ENCODE peak calls at places on chromosomes 6 and 20, in four cellular contexts. R, I, U and Z are unnamed samples.
A peak's percentile ranks its signal among the peaks of the same experiment; 100 is the strongest.

GRCh38 chr20:3887870-3888614 is 1.1 kb upstream of the PANK2 start:
- DNase-seq in U (no peak), I (no peak), R (no peak), Z (no peak)

GRCh38 chr20:57600324-57601210 is 19.7 kb downstream of the ZBP1 start:
- DNase-seq in U (no peak), R (no peak), I (no peak), Z (no peak)

GRCh38 chr6:81608776-81609175 is 143.7 kb downstream of the TENT5A start:
- DNase-seq in U (no peak), R (no peak), I (no peak), Z (no peak)

GRCh38 chr20:37695684-37696342 is 2.0 kb downstream of the CTNNBL1 start:
- DNase-seq in R (no peak), U (no peak), I (no peak), Z (no peak)

GRCh38 chr6:71012871-71013456 is 56.1 kb upstream of the B3GAT2 start:
- DNase-seq in R (peak; percentile 56), U (peak; percentile 12), I (peak; percentile 57), Z (peak; percentile 57)

GRCh38 chr20:38706482-38706881 is 17.8 kb upstream of the SLC32A1 start:
- DNase-seq in U (no peak), R (peak; percentile 81), I (no peak), Z (no peak)

GRCh38 chr6:16130437-16130891 is 1.6 kb downstream of the MYLIP start:
- DNase-seq in U (no peak), R (no peak), I (no peak), Z (no peak)

GRCh38 chr20:13340088-13340487 is 119.0 kb downstream of the ISM1 start:
- DNase-seq in I (no peak), R (no peak), U (no peak), Z (no peak)

GRCh38 chr6:43150051-43150751 is 20.9 kb upstream of the SRF start:
- DNase-seq in U (no peak), R (no peak), I (no peak), Z (peak; percentile 87)

GRCh38 chr6:82863771-82864170 is 201.9 kb downstream of the UBE3D start:
- DNase-seq in R (no peak), U (no peak), I (no peak), Z (no peak)

GRCh38 chr6:7300890-7301289 is 12.1 kb downstream of the SSR1 start:
- DNase-seq in R (no peak), I (peak; percentile 20), U (no peak), Z (no peak)
- TF ChIP-seq ZBTB33 in R (no peak), I (no peak), U (no peak), Z (no peak)

GRCh38 chr6:113486172-113486571 is 371.0 kb upstream of the MARCKS start:
- DNase-seq in U (no peak), R (no peak), I (no peak), Z (no peak)
- TF ChIP-seq NFIC in U (no peak), R (no peak), I (no peak), Z (no peak)

DNA sequence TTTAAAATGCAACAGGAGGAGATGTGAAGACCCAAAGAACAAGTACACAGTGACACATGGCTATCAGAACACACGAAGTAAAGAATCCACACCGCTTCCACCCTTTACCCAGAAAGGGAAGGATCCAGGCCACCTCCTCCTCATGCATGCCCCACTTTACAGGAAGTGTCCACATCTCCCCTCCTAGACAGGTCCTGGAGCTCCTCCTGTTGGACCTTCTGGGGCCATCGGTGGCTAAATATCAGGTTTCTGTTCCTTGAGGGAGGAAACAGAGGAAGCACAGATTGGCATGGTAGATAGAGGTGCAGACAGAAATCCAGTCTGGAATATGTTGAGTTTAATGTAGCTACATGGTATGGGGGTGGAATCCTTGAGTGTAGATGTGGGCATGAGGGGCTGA is 10.9 kb downstream of the NINL start:
- DNase-seq in U (no peak), I (peak; percentile 9), R (peak; percentile 46), Z (peak; percentile 63)
- TF ChIP-seq ZBTB33 in U (no peak), I (no peak), R (no peak), Z (peak; percentile 15)

GRCh38 chr6:100904316-100904715 is 23.2 kb upstream of the ASCC3 start:
- DNase-seq in I (no peak), U (no peak), R (no peak), Z (no peak)
- TF ChIP-seq NFIC in I (no peak), U (no peak), R (no peak), Z (no peak)

DNA sequence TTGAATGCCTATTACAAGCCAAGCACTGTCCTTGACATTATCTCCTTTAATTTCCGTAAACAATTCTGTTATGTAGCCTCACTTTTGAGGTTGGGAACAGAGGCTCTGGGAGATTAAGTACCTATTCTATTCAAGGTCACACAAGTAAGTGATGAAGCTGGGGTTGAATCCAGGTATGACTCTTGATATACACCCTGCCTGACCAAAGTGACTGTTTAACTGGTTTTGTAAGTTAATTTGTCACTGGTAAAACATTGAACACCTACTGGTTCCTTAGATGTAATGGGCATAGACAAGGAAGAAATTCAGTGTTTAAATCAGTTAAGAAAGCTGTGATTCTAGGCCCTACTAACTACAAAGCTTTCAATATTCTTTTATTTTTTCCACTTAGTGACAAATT is 22.9 kb downstream of the GTF2H5 start:
- DNase-seq in I (no peak), U (no peak), R (no peak), Z (no peak)
- TF ChIP-seq ZBTB33 in I (no peak), U (no peak), R (no peak), Z (no peak)

GRCh38 chr6:40986364-40986763 is 52.7 kb downstream of the UNC5CL start:
- DNase-seq in R (no peak), I (no peak), U (no peak), Z (no peak)

GRCh38 chr6:40982917-40983316 is 56.1 kb downstream of the UNC5CL start:
- DNase-seq in R (no peak), U (no peak), I (no peak), Z (no peak)

GRCh38 chr6:40988634-40989033 is 50.4 kb downstream of the UNC5CL start:
- DNase-seq in R (no peak), U (no peak), I (no peak), Z (no peak)

GRCh38 chr6:40986871-40987270 is 52.1 kb downstream of the UNC5CL start:
- DNase-seq in R (no peak), U (no peak), I (no peak), Z (no peak)

GRCh38 chr6:40983752-40984151 is 55.3 kb downstream of the UNC5CL start:
- DNase-seq in R (no peak), U (no peak), I (no peak), Z (no peak)
- TF ChIP-seq NFIC in R (no peak), U (no peak), I (no peak), Z (no peak)

DNA sequence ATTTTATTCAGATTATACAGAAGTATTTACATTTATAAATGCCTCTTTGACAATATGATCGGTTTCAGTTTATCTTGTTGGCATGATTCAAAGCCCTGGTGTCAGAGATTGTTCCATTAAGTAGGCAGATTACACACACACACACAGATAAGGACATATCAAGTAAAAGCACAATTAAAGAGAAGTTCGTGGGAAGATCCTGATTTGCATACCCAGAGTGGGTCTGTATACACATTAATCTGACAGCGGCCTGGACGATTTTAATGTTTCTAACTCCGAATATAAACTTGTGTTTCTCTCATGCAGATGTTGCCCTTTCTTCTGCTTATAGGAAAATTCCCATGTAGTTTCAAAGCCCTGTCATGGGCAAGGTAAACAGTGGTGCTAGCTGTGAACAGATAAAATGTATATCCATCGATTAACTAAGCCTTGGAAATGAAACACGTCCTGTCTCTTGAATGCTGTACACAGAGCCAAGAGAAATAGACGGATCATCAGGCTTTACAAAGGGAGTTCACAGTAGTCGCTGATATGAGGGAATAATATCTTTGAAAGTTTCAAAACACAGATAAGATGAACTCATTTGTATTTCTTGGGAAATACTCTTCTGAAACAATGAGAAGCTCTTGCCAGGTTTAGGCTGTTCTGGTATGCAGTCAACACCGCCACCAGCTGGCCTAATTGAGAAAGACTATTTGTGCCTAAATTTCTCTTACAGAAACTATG is 108.2 kb upstream of the GMDS start:
- DNase-seq in U (peak; percentile 8), I (peak; percentile 56), R (peak; percentile 58), Z (peak; percentile 79)
- TF ChIP-seq ZBTB33 in U (no peak), I (no peak), R (no peak), Z (no peak)

DNA sequence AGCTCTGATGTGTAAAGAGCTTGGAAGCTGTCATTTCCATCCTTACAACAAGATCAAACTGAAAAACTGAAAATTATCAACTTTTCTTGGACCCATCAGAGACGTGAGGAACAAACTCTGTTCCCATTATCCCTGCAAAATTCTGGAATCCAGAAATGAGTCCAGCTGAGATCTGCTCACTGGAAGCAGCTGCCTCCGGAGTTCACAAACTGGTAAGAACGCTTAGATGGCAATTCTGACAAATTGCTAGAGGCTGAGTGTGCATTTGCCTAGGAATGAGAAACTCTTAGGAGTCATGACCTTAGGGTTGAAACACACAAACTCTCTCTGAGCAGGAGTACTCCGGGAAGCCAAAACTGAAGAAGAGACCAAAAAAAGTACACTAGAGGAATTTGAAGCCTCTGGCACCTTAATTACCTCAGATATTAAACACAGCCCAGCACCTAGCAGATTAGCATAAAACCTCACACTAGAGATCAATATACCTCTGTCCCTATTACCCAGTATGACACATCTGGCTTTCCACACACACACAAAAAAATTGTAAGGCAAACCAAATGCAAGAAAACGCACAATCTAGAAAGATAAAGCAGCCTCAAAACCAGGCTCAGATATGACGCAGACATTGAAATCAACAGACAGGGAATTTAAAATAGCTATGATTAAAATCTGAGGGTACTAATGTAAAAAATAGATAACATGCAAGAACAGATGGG is 233.5 kb upstream of the SGK1 start:
- DNase-seq in I (no peak), R (no peak), U (no peak), Z (no peak)
- TF ChIP-seq NFIC in I (no peak), R (no peak), U (no peak), Z (no peak)

DNA sequence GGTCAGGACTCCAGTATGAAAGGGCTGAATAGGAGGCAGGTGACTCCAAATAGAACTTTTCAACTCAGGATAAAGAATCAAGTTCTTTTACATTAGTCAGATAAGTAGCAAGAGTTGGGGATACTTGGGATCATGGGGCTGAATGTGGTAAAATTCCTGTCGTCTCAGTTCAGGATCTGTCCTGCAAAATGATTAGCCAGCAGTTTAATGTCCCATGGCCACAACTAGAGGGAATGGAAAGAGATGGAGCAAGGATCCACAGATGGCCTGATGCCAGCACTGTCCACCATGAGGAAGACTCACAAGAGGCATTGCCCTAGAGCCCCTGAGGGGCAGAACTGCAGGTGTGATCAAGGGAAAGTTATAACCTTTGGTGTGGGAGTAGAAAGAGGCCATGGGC is 2.1 kb downstream of the DEFB121 start:
- DNase-seq in R (no peak), U (no peak), I (no peak), Z (no peak)
- TF ChIP-seq ZBTB33 in R (no peak), U (no peak), I (no peak), Z (no peak)

GRCh38 chr6:32164295-32164694 is at the start of gene EGFL8:
- DNase-seq in U (no peak), I (no peak), R (no peak), Z (no peak)
- TF ChIP-seq NFIC in U (no peak), I (no peak), R (no peak), Z (no peak)